ENCODE peak calls at places on chromosome 11, in four cellular contexts. One of them, this sample, is unnamed.

GRCh38 chr11:11351042-11351586 is 1.9 kb downstream of the CSNK2A3 start:
- DNase-seq in mesenteric fat pad: no peak
- DNase-seq in neural crest cell: no peak
- DNase-seq in testis: no peak
- DNase-seq in this sample: no peak

GRCh38 chr11:10348650-10349280 is 43.9 kb downstream of the ADM start:
- DNase-seq in mesenteric fat pad: no peak
- DNase-seq in testis: no peak
- DNase-seq in neural crest cell: no peak
- DNase-seq in this sample: no peak

GRCh38 chr11:88555018-88555828 is 217.7 kb upstream of the CTSC start:
- DNase-seq in neural crest cell: no peak
- DNase-seq in mesenteric fat pad: no peak
- DNase-seq in testis: peak
- DNase-seq in this sample: peak

GRCh38 chr11:115226556-115226955 is 277.7 kb downstream of the CADM1 start:
- DNase-seq in neural crest cell: no peak
- DNase-seq in testis: no peak
- DNase-seq in mesenteric fat pad: no peak
- DNase-seq in this sample: peak

GRCh38 chr11:73528877-73529530 is 68.9 kb downstream of the FAM168A start:
- DNase-seq in testis: no peak
- DNase-seq in mesenteric fat pad: no peak
- DNase-seq in neural crest cell: no peak
- DNase-seq in this sample: no peak

GRCh38 chr11:9943346-9944110 is 279.7 kb downstream of the SWAP70 start:
- DNase-seq in mesenteric fat pad: no peak
- DNase-seq in neural crest cell: no peak
- DNase-seq in testis: no peak
- DNase-seq in this sample: no peak

GRCh38 chr11:65035579-65035978 is 5.4 kb upstream of the SAC3D1 start:
- DNase-seq in mesenteric fat pad: no peak
- DNase-seq in neural crest cell: no peak
- DNase-seq in testis: no peak
- DNase-seq in this sample: no peak

GRCh38 chr11:117585631-117586030 is 211.4 kb downstream of the DSCAML1 start:
- DNase-seq in neural crest cell: no peak
- DNase-seq in mesenteric fat pad: peak
- DNase-seq in testis: no peak
- DNase-seq in this sample: no peak

GRCh38 chr11:111676878-111677585 is 74.8 kb downstream of the SIK2 start:
- DNase-seq in testis: no peak
- DNase-seq in mesenteric fat pad: no peak
- DNase-seq in neural crest cell: no peak
- DNase-seq in this sample: no peak